ENCODE peak calls at places on chromosomes 16 and 17, in seven cellular contexts. U, B, L, A, T, H and Q are unnamed samples.

GRCh38 chr16:52498640-52499039 is 48.3 kb downstream of the TOX3 start:
- DNase-seq in H (peak), T (no peak), L (no peak), U (no peak), B (no peak), A (no peak), Q (no peak)

GRCh38 chr16:84952335-84953050 is 58.8 kb downstream of the ZDHHC7 start:
- DNase-seq in B (peak), L (peak), A (peak), T (peak), H (peak), U (peak), Q (peak)

GRCh38 chr17:17712268-17712924 is 31.1 kb downstream of the RAI1 start:
- DNase-seq in A (peak), H (no peak), L (peak), B (peak), U (no peak), T (peak), Q (peak)

GRCh38 chr17:10073026-10073425 is 125.4 kb downstream of the GAS7 start:
- DNase-seq in L (no peak), B (no peak), T (no peak), A (peak), H (no peak), U (no peak), Q (no peak)

GRCh38 chr16:25966172-25967097 is 274.7 kb downstream of the HS3ST4 start:
- DNase-seq in H (no peak), A (no peak), L (no peak), T (no peak), U (no peak), B (no peak), Q (no peak)

GRCh38 chr16:59202463-59202862 is 468.3 kb upstream of the GOT2 start:
- DNase-seq in L (no peak), T (no peak), U (no peak), B (no peak), A (no peak), H (no peak), Q (no peak)

GRCh38 chr16:57801098-57801855 is 1.0 kb downstream of the KIFC3 start:
- DNase-seq in A (peak), T (peak), U (no peak), H (no peak), B (peak), L (peak), Q (peak)

GRCh38 chr16:29790949-29791844 is 646 bp downstream of the KIF22 start:
- DNase-seq in L (no peak), U (no peak), T (peak), H (no peak), B (no peak), A (no peak), Q (peak)

GRCh38 chr17:64196626-64197025 is 66.4 kb downstream of the TEX2 start:
- DNase-seq in U (no peak), B (peak), T (no peak), L (peak), A (peak), H (no peak), Q (peak)

GRCh38 chr16:57667526-57668258 is 414 bp upstream of the ADGRG3 start:
- DNase-seq in U (peak), B (no peak), A (no peak), H (no peak), L (peak), T (no peak), Q (peak)

GRCh38 chr16:83704656-83705055 is 103.1 kb upstream of the HSBP1 start:
- DNase-seq in H (no peak), B (no peak), U (no peak), T (no peak), L (no peak), A (no peak), Q (no peak)

GRCh38 chr17:44014133-44014436 is 678 bp downstream of the TMEM101 start:
- DNase-seq in A (no peak), L (no peak), U (no peak), T (no peak), H (no peak), B (no peak), Q (no peak)

GRCh38 chr17:61240851-61241468 is 158.7 kb upstream of the TBX2 start:
- DNase-seq in H (no peak), B (no peak), L (no peak), U (no peak), A (no peak), T (no peak), Q (no peak)

GRCh38 chr16:75938818-75939217 is 212.5 kb upstream of the CPHXL start:
- DNase-seq in T (no peak), L (peak), U (no peak), H (no peak), A (peak), B (no peak), Q (no peak)

GRCh38 chr17:76270127-76270592 is 5.0 kb downstream of the UBALD2 start:
- DNase-seq in L (no peak), A (no peak), H (no peak), U (no peak), B (no peak), T (no peak), Q (no peak)

GRCh38 chr17:160336-160735 is 21.1 kb downstream of the DOC2B start:
- DNase-seq in U (no peak), H (no peak), T (no peak), B (no peak), L (no peak), A (no peak), Q (no peak)

GRCh38 chr17:17062356-17062755 is 20.1 kb downstream of the MPRIP start:
- DNase-seq in L (no peak), T (no peak), A (no peak), U (no peak), H (peak), B (no peak), Q (peak)

GRCh38 chr17:45038771-45039634 is 12.4 kb downstream of the DCAKD start:
- DNase-seq in B (peak), A (no peak), H (no peak), L (no peak), T (no peak), U (peak), Q (peak)

GRCh38 chr17:32777436-32777835 is 99.5 kb downstream of the MYO1D start:
- DNase-seq in A (peak), B (no peak), T (no peak), H (no peak), L (peak), U (no peak), Q (peak)

GRCh38 chr17:37131064-37131463 is 182.3 kb downstream of the AATF start:
- DNase-seq in L (peak), T (peak), U (no peak), H (no peak), A (no peak), B (peak), Q (peak)

GRCh38 chr16:87628940-87629339 is 26.6 kb downstream of the JPH3 start:
- DNase-seq in T (no peak), L (peak), B (peak), U (no peak), A (peak), H (no peak), Q (peak)

GRCh38 chr16:19188406-19188805 is 20.4 kb downstream of the SYT17 start:
- DNase-seq in T (no peak), H (no peak), A (no peak), B (no peak), U (no peak), L (no peak), Q (no peak)

GRCh38 chr17:48641541-48642058 is 15.4 kb upstream of the HOXB9 start:
- DNase-seq in A (no peak), T (no peak), B (no peak), H (no peak), U (no peak), L (no peak), Q (no peak)

GRCh38 chr16:84451781-84452180 is 52.7 kb downstream of the MEAK7 start:
- DNase-seq in A (no peak), U (no peak), B (no peak), H (no peak), T (no peak), L (no peak), Q (no peak)

GRCh38 chr17:63369233-63369632 is 76.9 kb downstream of the CYB561 start:
- DNase-seq in B (peak), T (no peak), H (no peak), A (peak), L (peak), U (no peak), Q (peak)

GRCh38 chr17:6279659-6280058 is 155.3 kb downstream of the AIPL1 start:
- DNase-seq in T (peak), B (no peak), L (no peak), H (no peak), A (peak), U (peak), Q (no peak)

GRCh38 chr16:3457434-3458252 is 14.2 kb downstream of the NAA60 start:
- DNase-seq in H (peak), A (peak), U (peak), B (peak), L (peak), T (peak), Q (peak)

GRCh38 chr17:47751471-47751870 is 18.4 kb downstream of the TBX21 start:
- DNase-seq in B (no peak), A (no peak), U (no peak), L (no peak), H (no peak), T (no peak), Q (no peak)

GRCh38 chr17:46264456-46265198 is 30.3 kb upstream of the LRRC37A start:
- DNase-seq in U (no peak), A (peak), L (peak), T (peak), H (no peak), B (peak), Q (peak)

GRCh38 chr17:17551361-17551760 is 40.1 kb downstream of the PEMT start:
- DNase-seq in U (no peak), T (peak), H (no peak), B (peak), L (no peak), A (no peak), Q (peak)

GRCh38 chr17:27893834-27894503 is 804 bp upstream of the LYRM9 start:
- DNase-seq in U (no peak), B (no peak), H (no peak), A (no peak), L (no peak), T (no peak), Q (no peak)

GRCh38 chr17:77963441-77963840 is 4.9 kb downstream of the TNRC6C start:
- DNase-seq in A (no peak), L (peak), H (no peak), T (peak), U (peak), B (peak), Q (peak)

GRCh38 chr17:17820046-17820445 is 16.7 kb downstream of the SREBF1 start:
- DNase-seq in H (no peak), T (no peak), L (no peak), U (no peak), A (no peak), B (no peak), Q (no peak)

GRCh38 chr17:47987240-47987835 is 16.4 kb downstream of the CDK5RAP3 start:
- DNase-seq in U (no peak), B (no peak), L (no peak), H (no peak), A (no peak), T (peak), Q (no peak)

GRCh38 chr16:30473231-30474061 is 904 bp downstream of the ITGAL start:
- DNase-seq in H (no peak), L (no peak), A (no peak), B (no peak), U (peak), T (no peak), Q (no peak)

GRCh38 chr17:75411328-75412067 is 6.0 kb upstream of the GRB2 start:
- DNase-seq in B (no peak), T (no peak), A (no peak), L (no peak), U (no peak), H (no peak), Q (no peak)

GRCh38 chr17:50396261-50397110 is 837 bp downstream of the LRRC59 start:
- DNase-seq in L (peak), U (peak), A (peak), B (peak), T (peak), H (no peak), Q (peak)

GRCh38 chr17:58325976-58326468 is 2.6 kb downstream of the TSPOAP1 start:
- DNase-seq in A (no peak), U (no peak), H (no peak), L (no peak), B (no peak), T (no peak), Q (no peak)

DNA sequence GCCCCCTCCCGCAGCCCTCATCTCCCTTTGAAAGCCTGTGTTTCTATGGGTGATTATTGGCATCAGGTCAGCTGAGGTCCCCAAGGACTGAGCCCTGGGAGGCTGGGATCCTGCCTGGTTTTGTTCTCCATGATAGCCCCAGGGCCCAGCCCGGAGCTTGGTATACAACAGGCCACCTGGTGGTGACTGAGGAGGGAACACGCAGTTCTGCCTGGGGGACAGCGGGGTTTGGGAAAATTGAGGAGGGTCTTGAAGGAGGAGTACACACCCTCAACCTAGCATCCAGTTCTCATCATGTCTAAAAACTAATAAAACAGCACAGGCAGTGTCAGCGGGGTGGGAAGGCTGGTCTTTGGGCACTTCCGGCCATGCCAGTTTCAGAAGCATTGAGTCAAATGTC is 335.1 kb downstream of the CPPED1 start:
- DNase-seq in U (no peak), B (no peak), L (no peak), A (no peak), H (no peak), T (no peak), Q (no peak)
- TF ChIP-seq CTCF in U (no peak), B (no peak), L (no peak), A (no peak), H (no peak), T (no peak), Q (peak)

GRCh38 chr16:86073103-86073625 is 174.2 kb downstream of the IRF8 start:
- DNase-seq in H (no peak), T (no peak), A (no peak), B (no peak), L (no peak), U (no peak), Q (no peak)

GRCh38 chr16:86074651-86075487 is 175.9 kb downstream of the IRF8 start:
- DNase-seq in L (peak), B (no peak), T (peak), U (no peak), H (no peak), A (no peak), Q (peak)

GRCh38 chr16:86072328-86073102 is 173.6 kb downstream of the IRF8 start:
- DNase-seq in A (peak), H (peak), U (peak), T (peak), L (peak), B (peak), Q (peak)

GRCh38 chr16:86075488-86075785 is 176.5 kb downstream of the IRF8 start:
- DNase-seq in U (no peak), A (no peak), H (no peak), L (peak), T (no peak), B (no peak), Q (no peak)

DNA sequence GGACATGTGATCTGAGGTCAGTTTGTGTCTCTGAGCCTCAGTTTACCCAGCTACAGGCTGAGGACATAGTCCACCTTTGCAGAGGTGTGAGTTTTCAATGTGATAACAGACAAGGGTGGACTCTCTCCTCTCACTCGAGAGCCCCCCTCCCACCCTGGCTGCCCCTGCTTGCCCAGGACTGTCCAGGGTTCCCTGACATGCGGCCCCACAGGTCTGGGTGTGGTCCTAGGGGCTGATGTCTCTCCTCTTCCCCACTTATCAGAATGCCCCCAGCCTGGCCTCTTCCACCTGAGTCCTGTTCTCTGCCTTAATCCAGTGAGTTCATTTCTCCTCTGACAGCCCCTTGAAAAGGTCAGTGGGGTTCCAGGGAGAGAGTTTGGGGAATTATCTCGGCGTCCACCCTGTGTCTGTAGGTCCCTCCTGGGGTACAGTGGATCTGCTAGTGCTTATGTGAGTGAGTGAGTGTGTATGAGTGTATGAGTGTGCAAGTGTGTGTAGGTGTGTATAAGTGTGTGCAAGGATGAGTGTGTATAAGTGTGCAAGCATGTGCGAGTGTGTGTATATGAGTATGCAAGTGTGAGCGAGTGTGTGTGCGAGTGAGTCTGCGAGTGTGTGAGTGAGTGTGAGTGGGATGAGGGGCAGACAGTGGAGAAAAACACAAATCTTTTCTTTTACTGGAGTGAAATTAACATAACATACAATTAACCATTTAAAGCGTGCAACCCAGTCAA is 175.0 kb downstream of the IRF8 start:
- DNase-seq in L (no peak), A (no peak), T (no peak), H (no peak), U (no peak), B (no peak), Q (no peak)
- H3K4me3 ChIP-seq in L (no peak), A (no peak), T (no peak), H (no peak), U (no peak), B (no peak), Q (no peak)

GRCh38 chr17:13925579-13925978 is 143.7 kb upstream of the COX10 start:
- DNase-seq in B (no peak), H (no peak), U (no peak), T (no peak), L (no peak), A (no peak), Q (no peak)
- TF ChIP-seq CTCF in B (no peak), H (no peak), U (no peak), T (no peak), L (peak), A (no peak), Q (peak)

GRCh38 chr17:65495255-65496060 is 66.0 kb downstream of the AXIN2 start:
- DNase-seq in T (peak), H (no peak), A (no peak), U (no peak), B (no peak), L (no peak), Q (peak)
- H3K4me3 ChIP-seq in T (no peak), H (peak), A (no peak), U (no peak), B (no peak), L (no peak), Q (no peak)